ENCODE peak calls at places on chromosomes 13 and 19, in seven cellular contexts. V, B, Q, X, W, G and F are unnamed samples.

GRCh38 chr19:33055718-33056117 is 9.0 kb downstream of the RHPN2 start:
- DNase-seq in W (no peak), Q (peak), B (no peak), V (no peak), X (no peak), G (no peak), F (no peak)

GRCh38 chr13:100280681-100281080 is 191.8 kb downstream of the PCCA start:
- DNase-seq in B (no peak), X (no peak), V (no peak), G (no peak), W (no peak), Q (peak), F (no peak)

GRCh38 chr19:19064811-19065745 is 1.3 kb downstream of the SLC25A42 start:
- DNase-seq in B (no peak), V (no peak), G (no peak), W (no peak), X (no peak), Q (no peak), F (no peak)

GRCh38 chr19:43739836-43740235 is 14.9 kb downstream of the SMG9 start:
- DNase-seq in X (no peak), G (no peak), V (no peak), B (no peak), W (no peak), Q (no peak), F (no peak)

GRCh38 chr19:55018216-55018615 is 19.8 kb downstream of the GP6 start:
- DNase-seq in V (no peak), W (no peak), X (no peak), G (no peak), B (no peak), Q (no peak), F (no peak)

GRCh38 chr13:20405691-20406090 is 120.0 kb downstream of the CRYL1 start:
- DNase-seq in V (no peak), Q (no peak), X (no peak), G (no peak), W (no peak), B (no peak), F (no peak)

GRCh38 chr19:44745386-44745831 is 3.1 kb upstream of the BCL3 start:
- DNase-seq in V (peak), W (peak), B (peak), X (no peak), G (no peak), Q (peak), F (no peak)

GRCh38 chr19:34733266-34733825 is 697 bp upstream of the ZNF181 start:
- DNase-seq in X (peak), Q (no peak), G (peak), W (peak), V (peak), B (peak), F (peak)

DNA sequence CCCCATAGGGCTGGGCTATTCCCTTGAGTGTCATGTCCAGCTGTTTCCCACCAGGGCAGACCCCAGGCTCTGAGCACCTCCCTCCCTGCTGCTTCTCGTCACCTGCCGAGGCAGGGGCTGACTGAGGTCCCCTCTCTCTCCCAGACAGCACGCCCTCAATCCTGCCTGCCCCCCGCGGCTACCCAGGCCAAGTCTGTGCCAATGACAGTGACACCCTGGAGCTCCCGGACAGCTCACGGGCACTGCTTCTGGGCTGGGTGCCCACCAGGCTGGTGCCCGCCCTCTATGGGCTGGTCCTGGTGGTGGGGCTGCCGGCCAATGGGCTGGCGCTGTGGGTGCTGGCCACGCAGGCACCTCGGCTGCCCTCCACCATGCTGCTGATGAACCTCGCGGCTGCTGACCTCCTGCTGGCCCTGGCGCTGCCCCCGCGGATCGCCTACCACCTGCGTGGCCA is 657 bp downstream of the F2RL3 start:
- DNase-seq in B (peak), Q (no peak), V (no peak), G (no peak), W (no peak), X (no peak), F (no peak)
- H3K4me3 ChIP-seq in B (peak), Q (no peak), V (no peak), G (no peak), W (peak), X (no peak), F (no peak)

GRCh38 chr19:3784607-3785463 is 1.3 kb downstream of the MATK start:
- DNase-seq in W (no peak), Q (no peak), V (no peak), B (no peak), X (no peak), G (no peak), F (no peak)
- H3K4me3 ChIP-seq in W (peak), Q (no peak), V (no peak), B (peak), X (peak), G (no peak), F (no peak)

GRCh38 chr13:75637101-75637774 is 1.1 kb downstream of the LMO7 start:
- DNase-seq in V (no peak), W (no peak), G (peak), B (no peak), X (no peak), Q (no peak), F (no peak)
- H3K4me3 ChIP-seq in V (peak), W (peak), G (peak), B (peak), X (peak), Q (peak), F (no peak)

DNA sequence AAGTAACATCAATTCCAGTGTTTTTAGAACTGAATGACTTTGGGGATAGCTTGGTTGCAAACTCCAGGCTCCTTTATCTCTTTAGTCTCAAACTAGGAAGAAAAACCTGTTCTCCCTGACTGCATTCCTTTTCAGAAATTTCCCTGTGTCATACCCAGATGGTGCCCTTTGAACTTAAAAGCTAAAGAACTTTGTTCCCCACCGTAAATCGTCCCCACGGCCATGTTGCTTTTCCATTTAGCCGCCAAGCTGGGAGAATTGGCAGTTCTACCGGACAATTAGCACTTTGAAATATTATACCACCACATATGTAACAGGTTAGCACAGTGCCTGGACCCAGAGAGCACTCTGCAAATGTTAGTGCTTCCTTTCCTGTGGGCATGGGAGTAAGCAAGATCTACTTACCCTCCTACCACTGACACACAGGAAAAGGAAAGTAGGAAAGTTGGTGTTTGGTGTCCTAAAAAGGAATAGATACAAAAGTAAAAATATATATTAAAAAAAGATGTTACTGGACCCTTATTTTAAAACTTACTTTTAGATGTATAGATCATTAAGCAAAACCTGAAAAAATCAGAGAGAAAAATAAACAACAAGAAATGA is 191.9 kb upstream of the MIR17HG start:
- DNase-seq in Q (no peak), G (peak), X (no peak), W (no peak), V (no peak), B (no peak), F (no peak)
- H3K4me3 ChIP-seq in Q (no peak), G (peak), X (no peak), W (no peak), V (no peak), B (no peak), F (no peak)

GRCh38 chr19:4910594-4911273 is 1.4 kb downstream of the UHRF1 start:
- DNase-seq in G (no peak), V (peak), X (no peak), B (peak), Q (peak), W (no peak), F (no peak)

GRCh38 chr19:4909172-4909896 is at the start of gene UHRF1:
- DNase-seq in Q (no peak), V (peak), B (no peak), G (peak), W (no peak), X (no peak), F (no peak)

GRCh38 chr19:4911786-4912672 is 2.7 kb downstream of the UHRF1 start:
- DNase-seq in Q (peak), B (peak), V (peak), X (peak), W (peak), G (peak), F (no peak)

GRCh38 chr19:4909897-4910593 is 744 bp downstream of the UHRF1 start:
- DNase-seq in X (peak), G (peak), W (peak), Q (peak), V (peak), B (peak), F (peak)

DNA sequence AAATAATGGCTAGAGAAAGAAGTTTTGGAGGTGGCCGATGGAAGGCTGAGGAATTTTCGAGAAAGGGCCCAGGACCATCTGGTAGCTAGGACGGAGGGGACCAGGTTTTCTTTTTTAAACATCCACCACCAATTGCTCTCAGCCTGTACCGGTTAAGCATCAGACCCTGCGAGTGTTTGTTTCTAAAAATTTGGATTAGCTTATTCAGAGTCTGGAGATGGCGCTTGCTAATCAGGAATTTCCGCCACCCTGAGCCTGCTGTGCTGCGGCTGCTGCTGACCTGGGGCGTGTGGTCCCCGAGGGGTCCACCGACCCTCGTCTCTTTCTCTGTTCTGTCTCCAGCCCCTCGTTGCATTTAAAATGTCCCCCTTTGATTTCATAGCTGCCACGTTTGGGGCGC is 2.0 kb downstream of the UHRF1 start:
- DNase-seq in V (no peak), Q (no peak), W (no peak), G (no peak), X (no peak), B (no peak), F (no peak)
- H3K4me3 ChIP-seq in V (no peak), Q (peak), W (no peak), G (no peak), X (peak), B (peak), F (peak)

GRCh38 chr19:1214862-1215731 is 9.5 kb downstream of the STK11 start:
- DNase-seq in W (no peak), X (no peak), G (no peak), Q (no peak), V (peak), B (peak), F (no peak)
- H3K4me3 ChIP-seq in W (no peak), X (peak), G (no peak), Q (no peak), V (no peak), B (peak), F (peak)

GRCh38 chr19:5086725-5087439 is 118.0 kb downstream of the KDM4B start:
- DNase-seq in W (no peak), G (no peak), Q (no peak), B (no peak), X (no peak), V (no peak), F (no peak)
- H3K4me3 ChIP-seq in W (no peak), G (no peak), Q (no peak), B (no peak), X (no peak), V (no peak), F (no peak)